ENCODE peak calls at places on chromosome 13, in four cellular contexts. W is neuronal stem cell, T is H1, H is trophoblast cell. L is an unnamed sample.

GRCh38 chr13:38264363-38265134 is 85.1 kb upstream of the UFM1 start:
- DNase-seq in H (no peak), T (no peak), W (no peak), L (no peak)

GRCh38 chr13:106372199-106373160 is 163.0 kb downstream of the EFNB2 start:
- DNase-seq in W (no peak), T (no peak), H (no peak), L (peak)

GRCh38 chr13:50685491-50685890 is 158.0 kb downstream of the DLEU7 start:
- DNase-seq in T (no peak), W (no peak), H (no peak), L (no peak)

GRCh38 chr13:28558126-28558525 is 63.2 kb upstream of the FLT1 start:
- DNase-seq in H (no peak), W (no peak), T (no peak), L (peak)

GRCh38 chr13:63112799-63113395 is 1697.2 kb upstream of the PCDH20 start:
- DNase-seq in T (no peak), H (no peak), W (no peak), L (no peak)

GRCh38 chr13:53782400-53783030 is 753.9 kb downstream of the OLFM4 start:
- DNase-seq in H (peak), T (peak), W (peak), L (peak)

GRCh38 chr13:99386911-99387788 is 80.0 kb upstream of the GPR183 start:
- DNase-seq in W (peak), H (peak), T (peak), L (no peak)

GRCh38 chr13:80630685-80631121 is 289.8 kb upstream of the SPRY2 start:
- DNase-seq in T (no peak), H (no peak), W (no peak), L (peak)

GRCh38 chr13:113442354-113442984 is 10.8 kb downstream of the ADPRHL1 start:
- DNase-seq in W (no peak), H (no peak), T (no peak), L (no peak)
- H3K4me3 ChIP-seq in W (no peak), H (no peak), T (no peak), L (no peak)

DNA sequence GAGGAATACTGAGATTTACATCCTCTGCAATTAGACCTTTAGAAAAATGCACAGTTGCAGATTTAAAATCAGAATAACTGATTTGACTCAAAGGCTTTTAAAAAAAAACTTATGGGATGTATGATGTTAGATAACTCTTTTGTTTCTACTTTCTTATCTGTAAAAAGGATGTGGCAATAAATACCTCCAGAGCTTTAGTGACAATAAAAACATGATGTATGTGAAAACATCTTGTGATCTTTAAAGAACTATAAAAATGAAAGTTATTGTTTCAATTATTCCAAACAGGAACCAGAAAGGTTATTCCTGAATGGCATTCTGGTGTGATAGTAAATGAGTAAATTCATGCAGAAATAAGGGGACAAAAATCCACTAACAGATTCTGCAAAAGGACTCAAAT is 2712.2 kb upstream of the PCDH20 start:
- DNase-seq in T (no peak), W (no peak), H (no peak), L (no peak)
- H3K4me2 ChIP-seq in T (no peak), W (no peak), H (no peak), L (no peak)

GRCh38 chr13:88627071-88627470 is 955.9 kb downstream of the SLITRK5 start:
- DNase-seq in H (peak), W (no peak), T (no peak), L (peak)
- H2BK12ac ChIP-seq in H (no peak), W (no peak), T (no peak), L (no peak)

DNA sequence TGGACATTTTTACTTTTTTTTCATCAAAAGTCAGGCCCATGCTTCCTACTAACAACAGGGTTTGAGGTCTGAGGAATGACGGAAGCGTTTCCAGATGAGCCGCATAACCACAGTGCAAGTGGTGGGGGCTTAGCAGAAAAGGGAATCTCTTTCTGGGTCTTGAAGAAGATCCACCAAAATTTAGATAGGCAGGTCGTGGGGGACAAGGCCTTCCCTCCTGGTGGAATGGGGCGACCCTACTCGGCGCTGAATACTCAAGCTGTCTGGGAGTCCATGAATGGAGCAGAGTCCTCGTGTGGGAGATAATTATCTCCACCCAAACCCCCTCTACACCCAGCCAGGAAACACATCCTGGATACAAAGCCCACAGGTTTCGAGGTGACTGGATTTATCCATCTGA is 36.9 kb downstream of the CARS2 start:
- DNase-seq in W (no peak), H (no peak), T (no peak), L (no peak)
- H3K4me3 ChIP-seq in W (no peak), H (no peak), T (no peak), L (no peak)

L was measured in mesenchymal stem cell.